ENCODE peak calls at places on chromosomes 2 and 18, in six cellular contexts. I is ovary; V is brain microvascular endothelial cell; R is CD8-positive, alpha-beta T cell; A is left lung; Z is mammary epithelial cell. B is an unnamed sample.

GRCh38 chr2:156399224-156399949 is 36.8 kb upstream of the GPD2 start:
- DNase-seq in A (peak), Z (peak), I (peak), R (no peak), V (no peak), B (no peak)

GRCh38 chr18:11859903-11860407 is 8.7 kb downstream of the CHMP1B start:
- DNase-seq in Z (peak), I (no peak), R (no peak), A (no peak), V (peak), B (no peak)

GRCh38 chr2:122736279-122736678 is 980.8 kb downstream of the TSN start:
- DNase-seq in R (no peak), V (peak), Z (no peak), A (peak), I (no peak), B (no peak)

GRCh38 chr2:64831134-64831976 is 157.8 kb upstream of the SLC1A4 start:
- DNase-seq in Z (peak), V (peak), R (peak), A (peak), I (peak), B (peak)

GRCh38 chr18:9273221-9273620 is 61.4 kb upstream of the TWSG1 start:
- DNase-seq in Z (no peak), A (no peak), V (no peak), R (no peak), I (no peak), B (no peak)

GRCh38 chr18:49055787-49056186 is 105.0 kb upstream of the SMAD7 start:
- DNase-seq in R (no peak), V (peak), Z (peak), A (peak), I (peak), B (no peak)

GRCh38 chr2:126656311-126657145 is 570 bp downstream of the GYPC start:
- DNase-seq in V (peak), Z (no peak), R (peak), I (peak), A (no peak), B (no peak)

GRCh38 chr2:187468262-187468661 is 20.2 kb upstream of the CALCRL start:
- DNase-seq in R (no peak), I (no peak), A (no peak), V (no peak), Z (peak), B (no peak)

GRCh38 chr2:202815548-202816420 is 55.8 kb downstream of the ICA1L start:
- DNase-seq in R (no peak), I (peak), A (no peak), V (peak), Z (no peak), B (no peak)

GRCh38 chr2:85251070-85251616 is 76.6 kb downstream of the TGOLN2 start:
- DNase-seq in I (no peak), A (no peak), Z (no peak), R (no peak), V (no peak), B (no peak)

GRCh38 chr2:29834624-29835023 is 86.8 kb downstream of the ALK start:
- DNase-seq in A (no peak), V (no peak), Z (peak), R (no peak), I (no peak), B (no peak)
- H3K27ac ChIP-seq in A (no peak), V (no peak), Z (no peak), R (no peak), I (no peak), B (no peak)

GRCh38 chr2:150207979-150208378 is 279.5 kb downstream of the RND3 start:
- DNase-seq in R (no peak), V (no peak), I (no peak), Z (no peak), A (no peak), B (no peak)

GRCh38 chr2:150211164-150211631 is 276.3 kb downstream of the RND3 start:
- DNase-seq in Z (no peak), I (no peak), R (no peak), A (no peak), V (peak), B (no peak)

GRCh38 chr2:150212722-150213171 is 274.7 kb downstream of the RND3 start:
- DNase-seq in R (no peak), A (no peak), Z (no peak), I (no peak), V (peak), B (no peak)

GRCh38 chr2:150214626-150215025 is 272.8 kb downstream of the RND3 start:
- DNase-seq in Z (no peak), R (no peak), A (no peak), I (no peak), V (no peak), B (no peak)

DNA sequence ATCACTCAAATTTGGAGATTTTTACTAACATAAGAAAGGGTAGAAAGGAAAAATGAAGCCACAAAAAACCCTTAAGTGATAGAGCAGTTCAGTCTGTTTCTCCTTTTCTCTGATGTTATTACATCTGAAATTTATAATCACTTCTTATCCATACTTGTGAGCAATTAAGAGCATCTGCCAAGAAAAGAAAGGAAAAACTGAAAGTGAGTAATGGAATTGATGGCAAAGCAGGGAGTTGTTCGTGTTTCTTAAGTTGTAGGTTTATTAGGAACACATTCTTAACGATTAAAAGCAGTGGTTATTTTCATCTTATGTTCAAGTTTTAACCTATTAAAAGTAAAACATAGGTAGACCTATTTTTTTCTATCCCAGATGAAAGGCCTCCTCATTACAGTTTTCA is 277.7 kb downstream of the RND3 start:
- DNase-seq in Z (no peak), R (no peak), V (no peak), I (no peak), A (no peak), B (no peak)
- H3K27ac ChIP-seq in Z (no peak), R (no peak), V (no peak), I (no peak), A (no peak), B (no peak)

GRCh38 chr2:232551776-232552175 is 1.3 kb downstream of the EIF4E2 start:
- DNase-seq in I (no peak), V (no peak), R (no peak), A (no peak), Z (no peak), B (no peak)
- H3K27ac ChIP-seq in I (no peak), V (no peak), R (peak), A (peak), Z (peak), B (no peak)

GRCh38 chr2:201404699-201405275 is 46.5 kb downstream of the TRAK2 start:
- DNase-seq in A (no peak), V (no peak), I (no peak), Z (no peak), R (no peak), B (no peak)
- H3K27ac ChIP-seq in A (no peak), V (no peak), I (no peak), Z (no peak), R (no peak), B (no peak)